ENCODE peak calls at places on chromosome 18, in five cellular contexts. K is NCI-H2081, O is EL, G is iPS-NIHi11, I is germinal center. H is an unnamed sample.

GRCh38 chr18:45549296-45549695 is 66.0 kb upstream of the SLC14A2 start:
- DNase-seq in K (no peak), O (no peak), G (no peak), I (no peak), H (no peak)

GRCh38 chr18:12750708-12751502 is 48.1 kb downstream of the PSMG2 start:
- DNase-seq in K (no peak), O (no peak), G (no peak), I (no peak), H (no peak)

GRCh38 chr18:64100136-64100922 is 48.6 kb downstream of the LINC00305 start:
- DNase-seq in K (no peak), O (no peak), G (no peak), I (no peak), H (no peak)

GRCh38 chr18:627211-627610 is 30.2 kb upstream of the TYMS start:
- DNase-seq in K (no peak), O (no peak), G (no peak), I (no peak), H (no peak)

GRCh38 chr18:66749030-66749429 is 145.1 kb upstream of the CDH19 start:
- DNase-seq in K (peak), O (no peak), G (peak), I (no peak), H (no peak)

GRCh38 chr18:76169733-76170132 is 325.3 kb downstream of the ZNF516 start:
- DNase-seq in K (no peak), O (no peak), G (no peak), I (no peak), H (no peak)

GRCh38 chr18:6741786-6742185 is 12.3 kb downstream of the ARHGAP28 start:
- DNase-seq in K (no peak), O (no peak), G (no peak), I (no peak), H (no peak)

GRCh38 chr18:62954341-62954740 is 239.0 kb downstream of the PHLPP1 start:
- DNase-seq in K (peak), O (no peak), G (no peak), I (no peak), H (no peak)

GRCh38 chr18:38009335-38009734 is 443.7 kb upstream of the CELF4 start:
- DNase-seq in K (no peak), O (no peak), G (no peak), I (no peak), H (no peak)

GRCh38 chr18:11994346-11994707 is 13.0 kb downstream of the IMPA2 start:
- DNase-seq in K (no peak), O (peak), G (no peak), I (no peak), H (peak)

GRCh38 chr18:58645398-58645797 is 16.5 kb upstream of the ALPK2 start:
- DNase-seq in K (no peak), O (peak), G (no peak), I (no peak), H (no peak)

GRCh38 chr18:7470503-7470902 is 96.6 kb upstream of the PTPRM start:
- DNase-seq in K (no peak), O (no peak), G (no peak), I (no peak), H (no peak)

GRCh38 chr18:6219116-6219717 is 195.5 kb downstream of the L3MBTL4 start:
- DNase-seq in K (no peak), O (peak), G (peak), I (peak), H (peak)

H was measured in HTR-8/SVneo.